ENCODE peak calls at places on chromosomes 1 and 21, in ten cellular contexts. One of them, this sample, is unnamed.

GRCh38 chr21:16870116-16870515 is 642.7 kb upstream of the CXADR start:
- DNase-seq in progenitor cell of endocrine pancreas: no peak
- DNase-seq in breast epithelium: no peak
- DNase-seq in EL: peak
- DNase-seq in omental fat pad: no peak
- DNase-seq in RCC 7860: no peak
- DNase-seq in CD4-positive, alpha-beta T cell: no peak
- DNase-seq in lung microvascular endothelial cell: no peak
- DNase-seq in DMS153: no peak
- DNase-seq in CD4-positive, alpha-beta memory T cell: no peak
- DNase-seq in this sample: no peak

GRCh38 chr1:89221341-89221740 is 22.6 kb upstream of the GBP4 start:
- DNase-seq in DMS153: peak
- DNase-seq in RCC 7860: no peak
- DNase-seq in lung microvascular endothelial cell: no peak
- DNase-seq in breast epithelium: no peak
- DNase-seq in CD4-positive, alpha-beta memory T cell: no peak
- DNase-seq in EL: no peak
- DNase-seq in progenitor cell of endocrine pancreas: no peak
- DNase-seq in CD4-positive, alpha-beta T cell: no peak
- DNase-seq in omental fat pad: no peak
- DNase-seq in this sample: no peak

GRCh38 chr21:45292399-45293213 is 4.9 kb upstream of the POFUT2 start:
- DNase-seq in RCC 7860: peak
- DNase-seq in CD4-positive, alpha-beta memory T cell: peak
- DNase-seq in progenitor cell of endocrine pancreas: peak
- DNase-seq in breast epithelium: peak
- DNase-seq in CD4-positive, alpha-beta T cell: peak
- DNase-seq in EL: peak
- DNase-seq in omental fat pad: no peak
- DNase-seq in DMS153: peak
- DNase-seq in lung microvascular endothelial cell: peak
- DNase-seq in this sample: peak

GRCh38 chr1:34655206-34655909 is 99.5 kb upstream of the GJB5 start:
- DNase-seq in CD4-positive, alpha-beta T cell: no peak
- DNase-seq in EL: no peak
- DNase-seq in DMS153: no peak
- DNase-seq in progenitor cell of endocrine pancreas: no peak
- DNase-seq in lung microvascular endothelial cell: no peak
- DNase-seq in breast epithelium: no peak
- DNase-seq in CD4-positive, alpha-beta memory T cell: no peak
- DNase-seq in omental fat pad: no peak
- DNase-seq in RCC 7860: no peak
- DNase-seq in this sample: no peak

GRCh38 chr1:51568231-51568935 is 48.5 kb upstream of the OSBPL9 start:
- DNase-seq in DMS153: no peak
- DNase-seq in breast epithelium: no peak
- DNase-seq in RCC 7860: no peak
- DNase-seq in progenitor cell of endocrine pancreas: no peak
- DNase-seq in CD4-positive, alpha-beta T cell: no peak
- DNase-seq in lung microvascular endothelial cell: no peak
- DNase-seq in EL: no peak
- DNase-seq in omental fat pad: no peak
- DNase-seq in CD4-positive, alpha-beta memory T cell: no peak
- DNase-seq in this sample: no peak

GRCh38 chr1:35808376-35809155 is 750 bp downstream of the AGO4 start:
- DNase-seq in RCC 7860: no peak
- DNase-seq in progenitor cell of endocrine pancreas: peak
- DNase-seq in CD4-positive, alpha-beta T cell: no peak
- DNase-seq in CD4-positive, alpha-beta memory T cell: no peak
- DNase-seq in EL: peak
- DNase-seq in omental fat pad: no peak
- DNase-seq in lung microvascular endothelial cell: peak
- DNase-seq in breast epithelium: no peak
- DNase-seq in DMS153: no peak
- DNase-seq in this sample: no peak

GRCh38 chr1:145959957-145960467 is 2.2 kb upstream of the LIX1L start:
- DNase-seq in CD4-positive, alpha-beta T cell: no peak
- DNase-seq in breast epithelium: no peak
- DNase-seq in DMS153: no peak
- DNase-seq in RCC 7860: no peak
- DNase-seq in progenitor cell of endocrine pancreas: no peak
- DNase-seq in omental fat pad: no peak
- DNase-seq in CD4-positive, alpha-beta memory T cell: no peak
- DNase-seq in lung microvascular endothelial cell: no peak
- DNase-seq in EL: no peak
- DNase-seq in this sample: no peak

GRCh38 chr1:20686878-20687725 is 25.9 kb upstream of the DDOST start:
- DNase-seq in progenitor cell of endocrine pancreas: no peak
- DNase-seq in RCC 7860: no peak
- DNase-seq in breast epithelium: no peak
- DNase-seq in lung microvascular endothelial cell: no peak
- DNase-seq in DMS153: no peak
- DNase-seq in omental fat pad: no peak
- DNase-seq in CD4-positive, alpha-beta memory T cell: no peak
- DNase-seq in CD4-positive, alpha-beta T cell: no peak
- DNase-seq in EL: no peak
- DNase-seq in this sample: no peak

GRCh38 chr1:60952566-60953215 is 129.7 kb upstream of the NFIA start:
- DNase-seq in RCC 7860: no peak
- DNase-seq in CD4-positive, alpha-beta T cell: no peak
- DNase-seq in omental fat pad: no peak
- DNase-seq in DMS153: no peak
- DNase-seq in lung microvascular endothelial cell: no peak
- DNase-seq in progenitor cell of endocrine pancreas: no peak
- DNase-seq in EL: no peak
- DNase-seq in CD4-positive, alpha-beta memory T cell: no peak
- DNase-seq in breast epithelium: no peak
- DNase-seq in this sample: no peak

GRCh38 chr1:173570370-173571030 is 32.4 kb downstream of the SLC9C2 start:
- DNase-seq in lung microvascular endothelial cell: no peak
- DNase-seq in progenitor cell of endocrine pancreas: no peak
- DNase-seq in RCC 7860: no peak
- DNase-seq in omental fat pad: no peak
- DNase-seq in breast epithelium: no peak
- DNase-seq in CD4-positive, alpha-beta T cell: no peak
- DNase-seq in CD4-positive, alpha-beta memory T cell: no peak
- DNase-seq in EL: no peak
- DNase-seq in DMS153: no peak
- DNase-seq in this sample: no peak

GRCh38 chr1:11838349-11839272 is 9.0 kb downstream of the NPPA start:
- DNase-seq in DMS153: peak
- DNase-seq in breast epithelium: peak
- DNase-seq in EL: peak
- DNase-seq in lung microvascular endothelial cell: peak
- DNase-seq in omental fat pad: peak
- DNase-seq in progenitor cell of endocrine pancreas: peak
- DNase-seq in RCC 7860: peak
- DNase-seq in CD4-positive, alpha-beta T cell: peak
- DNase-seq in CD4-positive, alpha-beta memory T cell: peak
- DNase-seq in this sample: peak

GRCh38 chr1:14438127-14438769 is 160.2 kb upstream of the KAZN start:
- DNase-seq in lung microvascular endothelial cell: no peak
- DNase-seq in EL: no peak
- DNase-seq in CD4-positive, alpha-beta memory T cell: no peak
- DNase-seq in progenitor cell of endocrine pancreas: no peak
- DNase-seq in CD4-positive, alpha-beta T cell: no peak
- DNase-seq in breast epithelium: no peak
- DNase-seq in DMS153: no peak
- DNase-seq in omental fat pad: no peak
- DNase-seq in RCC 7860: no peak
- DNase-seq in this sample: no peak

GRCh38 chr1:78126506-78126905 is 80.7 kb downstream of the GIPC2 start:
- DNase-seq in lung microvascular endothelial cell: no peak
- DNase-seq in CD4-positive, alpha-beta memory T cell: no peak
- DNase-seq in omental fat pad: no peak
- DNase-seq in DMS153: no peak
- DNase-seq in CD4-positive, alpha-beta T cell: no peak
- DNase-seq in EL: no peak
- DNase-seq in RCC 7860: no peak
- DNase-seq in progenitor cell of endocrine pancreas: no peak
- DNase-seq in breast epithelium: no peak
- DNase-seq in this sample: no peak

GRCh38 chr1:183731151-183731550 is 73.8 kb upstream of the RGL1 start:
- DNase-seq in breast epithelium: no peak
- DNase-seq in EL: no peak
- DNase-seq in CD4-positive, alpha-beta memory T cell: no peak
- DNase-seq in omental fat pad: no peak
- DNase-seq in RCC 7860: no peak
- DNase-seq in DMS153: no peak
- DNase-seq in progenitor cell of endocrine pancreas: no peak
- DNase-seq in lung microvascular endothelial cell: no peak
- DNase-seq in CD4-positive, alpha-beta T cell: no peak
- DNase-seq in this sample: no peak

GRCh38 chr1:214459895-214460294 is 91.5 kb downstream of the PTPN14 start:
- DNase-seq in EL: no peak
- DNase-seq in RCC 7860: no peak
- DNase-seq in CD4-positive, alpha-beta T cell: no peak
- DNase-seq in omental fat pad: no peak
- DNase-seq in breast epithelium: no peak
- DNase-seq in progenitor cell of endocrine pancreas: no peak
- DNase-seq in CD4-positive, alpha-beta memory T cell: no peak
- DNase-seq in DMS153: no peak
- DNase-seq in lung microvascular endothelial cell: no peak
- DNase-seq in this sample: no peak

GRCh38 chr1:27517907-27518718 is 28.1 kb upstream of the WASF2 start:
- DNase-seq in breast epithelium: no peak
- DNase-seq in progenitor cell of endocrine pancreas: no peak
- DNase-seq in omental fat pad: no peak
- DNase-seq in CD4-positive, alpha-beta T cell: no peak
- DNase-seq in lung microvascular endothelial cell: no peak
- DNase-seq in CD4-positive, alpha-beta memory T cell: no peak
- DNase-seq in EL: no peak
- DNase-seq in DMS153: no peak
- DNase-seq in RCC 7860: no peak
- DNase-seq in this sample: no peak

GRCh38 chr1:27504588-27505419 is 14.8 kb upstream of the WASF2 start:
- DNase-seq in omental fat pad: no peak
- DNase-seq in EL: peak
- DNase-seq in breast epithelium: peak
- DNase-seq in RCC 7860: no peak
- DNase-seq in DMS153: no peak
- DNase-seq in CD4-positive, alpha-beta T cell: no peak
- DNase-seq in lung microvascular endothelial cell: peak
- DNase-seq in progenitor cell of endocrine pancreas: no peak
- DNase-seq in CD4-positive, alpha-beta memory T cell: no peak
- DNase-seq in this sample: no peak

GRCh38 chr1:160797861-160798273 is 1.9 kb downstream of the LY9 start:
- DNase-seq in progenitor cell of endocrine pancreas: no peak
- DNase-seq in CD4-positive, alpha-beta T cell: peak
- DNase-seq in EL: no peak
- DNase-seq in breast epithelium: no peak
- DNase-seq in DMS153: no peak
- DNase-seq in omental fat pad: no peak
- DNase-seq in lung microvascular endothelial cell: no peak
- DNase-seq in RCC 7860: no peak
- DNase-seq in CD4-positive, alpha-beta memory T cell: peak
- DNase-seq in this sample: no peak

GRCh38 chr1:42762269-42762668 is 4.6 kb downstream of the P3H1 start:
- DNase-seq in progenitor cell of endocrine pancreas: no peak
- DNase-seq in omental fat pad: no peak
- DNase-seq in CD4-positive, alpha-beta memory T cell: no peak
- DNase-seq in EL: no peak
- DNase-seq in RCC 7860: no peak
- DNase-seq in CD4-positive, alpha-beta T cell: no peak
- DNase-seq in lung microvascular endothelial cell: no peak
- DNase-seq in DMS153: no peak
- DNase-seq in breast epithelium: no peak
- DNase-seq in this sample: no peak

GRCh38 chr21:21103692-21104091 is 105.5 kb downstream of the NCAM2 start:
- DNase-seq in EL: no peak
- DNase-seq in breast epithelium: no peak
- DNase-seq in omental fat pad: no peak
- DNase-seq in progenitor cell of endocrine pancreas: no peak
- DNase-seq in CD4-positive, alpha-beta T cell: no peak
- DNase-seq in CD4-positive, alpha-beta memory T cell: no peak
- DNase-seq in DMS153: no peak
- DNase-seq in RCC 7860: no peak
- DNase-seq in lung microvascular endothelial cell: no peak
- DNase-seq in this sample: no peak

GRCh38 chr1:158048371-158049067 is 55.1 kb downstream of the KIRREL1 start:
- DNase-seq in lung microvascular endothelial cell: no peak
- DNase-seq in CD4-positive, alpha-beta T cell: no peak
- DNase-seq in EL: no peak
- DNase-seq in breast epithelium: no peak
- DNase-seq in CD4-positive, alpha-beta memory T cell: no peak
- DNase-seq in RCC 7860: no peak
- DNase-seq in omental fat pad: no peak
- DNase-seq in progenitor cell of endocrine pancreas: no peak
- DNase-seq in DMS153: no peak
- DNase-seq in this sample: no peak

GRCh38 chr1:37556712-37557196 is at the start of gene DNALI1:
- DNase-seq in CD4-positive, alpha-beta memory T cell: no peak
- DNase-seq in omental fat pad: peak
- DNase-seq in CD4-positive, alpha-beta T cell: no peak
- DNase-seq in breast epithelium: peak
- DNase-seq in RCC 7860: no peak
- DNase-seq in progenitor cell of endocrine pancreas: peak
- DNase-seq in lung microvascular endothelial cell: peak
- DNase-seq in EL: peak
- DNase-seq in DMS153: peak
- DNase-seq in this sample: peak

GRCh38 chr1:206002833-206003532 is at the start of gene RAB7B:
- DNase-seq in CD4-positive, alpha-beta T cell: no peak
- DNase-seq in CD4-positive, alpha-beta memory T cell: no peak
- DNase-seq in progenitor cell of endocrine pancreas: no peak
- DNase-seq in EL: peak
- DNase-seq in lung microvascular endothelial cell: no peak
- DNase-seq in DMS153: no peak
- DNase-seq in breast epithelium: no peak
- DNase-seq in omental fat pad: peak
- DNase-seq in RCC 7860: no peak
- DNase-seq in this sample: no peak

GRCh38 chr1:101290119-101290921 is 53.5 kb downstream of the S1PR1 start:
- DNase-seq in breast epithelium: no peak
- DNase-seq in CD4-positive, alpha-beta T cell: no peak
- DNase-seq in CD4-positive, alpha-beta memory T cell: no peak
- DNase-seq in RCC 7860: no peak
- DNase-seq in EL: no peak
- DNase-seq in omental fat pad: no peak
- DNase-seq in DMS153: no peak
- DNase-seq in progenitor cell of endocrine pancreas: no peak
- DNase-seq in lung microvascular endothelial cell: no peak
- DNase-seq in this sample: no peak

GRCh38 chr1:54594463-54594862 is 28.9 kb downstream of the FAM151A start:
- DNase-seq in DMS153: no peak
- DNase-seq in progenitor cell of endocrine pancreas: no peak
- DNase-seq in RCC 7860: no peak
- DNase-seq in omental fat pad: no peak
- DNase-seq in CD4-positive, alpha-beta memory T cell: no peak
- DNase-seq in EL: no peak
- DNase-seq in CD4-positive, alpha-beta T cell: no peak
- DNase-seq in lung microvascular endothelial cell: no peak
- DNase-seq in breast epithelium: no peak
- DNase-seq in this sample: no peak

GRCh38 chr1:25991937-25992688 is 5.8 kb downstream of the PAFAH2 start:
- DNase-seq in omental fat pad: no peak
- DNase-seq in breast epithelium: no peak
- DNase-seq in DMS153: no peak
- DNase-seq in progenitor cell of endocrine pancreas: no peak
- DNase-seq in CD4-positive, alpha-beta memory T cell: no peak
- DNase-seq in RCC 7860: no peak
- DNase-seq in lung microvascular endothelial cell: no peak
- DNase-seq in CD4-positive, alpha-beta T cell: no peak
- DNase-seq in EL: peak
- DNase-seq in this sample: no peak

GRCh38 chr1:55466343-55466742 is 251.2 kb upstream of the USP24 start:
- DNase-seq in lung microvascular endothelial cell: no peak
- DNase-seq in RCC 7860: no peak
- DNase-seq in EL: no peak
- DNase-seq in CD4-positive, alpha-beta T cell: no peak
- DNase-seq in omental fat pad: no peak
- DNase-seq in breast epithelium: no peak
- DNase-seq in DMS153: no peak
- DNase-seq in CD4-positive, alpha-beta memory T cell: no peak
- DNase-seq in progenitor cell of endocrine pancreas: no peak
- DNase-seq in this sample: no peak

GRCh38 chr1:110902820-110903463 is 30.0 kb downstream of the CD53 start:
- DNase-seq in RCC 7860: no peak
- DNase-seq in EL: no peak
- DNase-seq in lung microvascular endothelial cell: no peak
- DNase-seq in progenitor cell of endocrine pancreas: no peak
- DNase-seq in CD4-positive, alpha-beta T cell: no peak
- DNase-seq in CD4-positive, alpha-beta memory T cell: no peak
- DNase-seq in omental fat pad: no peak
- DNase-seq in breast epithelium: no peak
- DNase-seq in DMS153: no peak
- DNase-seq in this sample: no peak